ENCODE peak calls at places on chromosome 7, in nine cellular contexts. C, H, U, O, S, Q, Z, I and V are unnamed samples.

GRCh38 chr7:138449580-138449979 is 10.5 kb upstream of the TRIM24 start:
- DNase-seq in C (no peak), U (no peak), Z (no peak), I (peak), S (no peak), Q (no peak), O (peak), H (no peak), V (no peak)

GRCh38 chr7:80475383-80475782 is 36.5 kb downstream of the GNAT3 start:
- DNase-seq in S (no peak), I (no peak), Q (no peak), H (no peak), U (no peak), C (no peak), Z (no peak), O (no peak), V (no peak)

GRCh38 chr7:36827914-36828313 is 103.6 kb upstream of the AOAH start:
- DNase-seq in S (peak), Z (no peak), U (no peak), Q (no peak), O (no peak), I (no peak), H (no peak), C (no peak), V (no peak)

GRCh38 chr7:55117286-55117685 is 98.5 kb downstream of the EGFR start:
- DNase-seq in H (no peak), I (no peak), Z (no peak), U (no peak), O (no peak), C (no peak), S (no peak), Q (no peak), V (no peak)

GRCh38 chr7:90747521-90747920 is 151.4 kb downstream of the CDK14 start:
- DNase-seq in S (peak), I (no peak), H (no peak), O (no peak), Q (no peak), U (no peak), Z (no peak), C (no peak), V (no peak)

GRCh38 chr7:122764902-122765301 is 62.2 kb upstream of the RNF148 start:
- DNase-seq in C (no peak), O (no peak), U (no peak), I (no peak), S (no peak), H (no peak), Z (no peak), Q (no peak), V (no peak)

GRCh38 chr7:36214608-36215016 is 61.6 kb downstream of the EEPD1 start:
- DNase-seq in Q (no peak), H (no peak), U (no peak), O (no peak), S (no peak), C (no peak), Z (no peak), I (no peak), V (no peak)

GRCh38 chr7:122256036-122256805 is 48.3 kb downstream of the FEZF1 start:
- DNase-seq in C (no peak), H (no peak), O (no peak), I (no peak), U (no peak), Z (no peak), S (no peak), Q (no peak), V (no peak)

GRCh38 chr7:845091-845490 is 12.8 kb downstream of the SUN1 start:
- DNase-seq in Q (no peak), C (no peak), O (no peak), I (no peak), U (no peak), Z (no peak), H (no peak), S (no peak), V (no peak)

GRCh38 chr7:371119-371778 is 81.3 kb downstream of the FOXL3 start:
- DNase-seq in Z (peak), C (no peak), H (no peak), S (no peak), Q (no peak), O (peak), U (no peak), I (no peak), V (no peak)

GRCh38 chr7:48875300-48875916 is 48.9 kb upstream of the CDC14C start:
- DNase-seq in O (peak), S (peak), Q (no peak), C (peak), U (no peak), I (no peak), Z (peak), H (peak), V (peak)

GRCh38 chr7:157813053-157813452 is 476.2 kb downstream of the DNAJB6 start:
- DNase-seq in U (no peak), C (no peak), S (no peak), Q (no peak), I (no peak), O (no peak), H (peak), Z (no peak), V (no peak)

GRCh38 chr7:1028775-1029636 is 15.3 kb upstream of the GPR146 start:
- DNase-seq in O (peak), C (peak), I (peak), S (peak), Z (peak), H (peak), Q (peak), U (peak), V (no peak)

GRCh38 chr7:38211486-38211885 is 33.4 kb downstream of the STARD3NL start:
- DNase-seq in O (no peak), H (no peak), Q (no peak), Z (no peak), I (no peak), U (no peak), C (no peak), S (no peak), V (no peak)

GRCh38 chr7:132162745-132163144 is 413.5 kb downstream of the PLXNA4 start:
- DNase-seq in Q (no peak), U (no peak), I (no peak), S (no peak), C (no peak), H (no peak), O (no peak), Z (no peak), V (no peak)

GRCh38 chr7:131688738-131689661 is 132.6 kb upstream of the PODXL start:
- DNase-seq in O (peak), H (peak), Z (peak), I (peak), U (peak), S (peak), C (peak), Q (peak), V (peak)

GRCh38 chr7:75639893-75640600 is 98.7 kb downstream of the HIP1 start:
- DNase-seq in C (no peak), S (peak), U (no peak), O (no peak), Z (no peak), H (no peak), Q (no peak), I (no peak), V (no peak)

GRCh38 chr7:40437498-40437897 is 302.7 kb downstream of the SUGCT start:
- DNase-seq in Z (no peak), U (peak), I (no peak), O (no peak), Q (peak), S (peak), C (no peak), H (no peak), V (no peak)

GRCh38 chr7:132430041-132430440 is 146.2 kb downstream of the PLXNA4 start:
- DNase-seq in S (no peak), O (no peak), Q (no peak), Z (no peak), I (no peak), C (no peak), U (no peak), H (no peak), V (no peak)

GRCh38 chr7:75638607-75639070 is 100.1 kb downstream of the HIP1 start:
- DNase-seq in I (no peak), Z (peak), Q (no peak), S (peak), U (no peak), H (peak), C (peak), O (no peak), V (peak)

GRCh38 chr7:134630890-134631289 is 15.8 kb upstream of the BPGM start:
- DNase-seq in O (no peak), Z (no peak), C (no peak), U (no peak), H (no peak), I (no peak), S (peak), Q (no peak), V (no peak)

GRCh38 chr7:98351136-98351535 is 49.8 kb downstream of the BAIAP2L1 start:
- DNase-seq in I (no peak), O (no peak), Q (no peak), S (no peak), C (no peak), H (no peak), U (no peak), Z (no peak), V (no peak)

GRCh38 chr7:13291010-13291409 is 603.6 kb downstream of the ARL4A start:
- DNase-seq in C (no peak), O (no peak), I (no peak), Q (peak), Z (no peak), H (no peak), S (peak), U (no peak), V (no peak)

GRCh38 chr7:45593121-45593541 is 19.0 kb downstream of the ADCY1 start:
- DNase-seq in U (no peak), Q (no peak), O (no peak), H (peak), C (no peak), S (no peak), I (no peak), Z (no peak), V (no peak)

GRCh38 chr7:76512941-76513816 is 2.8 kb downstream of the UPK3B start:
- DNase-seq in I (no peak), U (no peak), O (no peak), H (peak), S (peak), C (no peak), Z (peak), Q (no peak), V (no peak)

GRCh38 chr7:148222716-148223115 is 367.9 kb upstream of the C7orf33 start:
- DNase-seq in O (no peak), S (no peak), I (no peak), Z (no peak), C (no peak), U (no peak), H (no peak), Q (no peak), V (no peak)

GRCh38 chr7:117673839-117674238 is 194.0 kb downstream of the CFTR start:
- DNase-seq in C (no peak), Z (no peak), O (no peak), U (peak), S (peak), Q (no peak), H (no peak), I (no peak), V (no peak)

GRCh38 chr7:1704326-1705241 is 34.5 kb downstream of the ELFN1 start:
- DNase-seq in Z (no peak), Q (no peak), C (no peak), I (no peak), O (peak), S (no peak), H (peak), U (no peak), V (no peak)

GRCh38 chr7:136692221-136692620 is 176.2 kb upstream of the CHRM2 start:
- DNase-seq in O (no peak), I (no peak), U (no peak), H (no peak), S (no peak), Q (no peak), Z (no peak), C (no peak), V (no peak)

GRCh38 chr7:120856621-120857352 is 1.2 kb downstream of the TSPAN12 start:
- DNase-seq in I (no peak), H (peak), S (peak), Z (peak), Q (no peak), C (peak), O (peak), U (no peak), V (no peak)

GRCh38 chr7:309586-310228 is 19.7 kb downstream of the FOXL3 start:
- DNase-seq in C (no peak), H (peak), Q (no peak), U (no peak), O (no peak), Z (peak), I (no peak), S (no peak), V (no peak)

GRCh38 chr7:65722361-65722792 is 150.5 kb upstream of the VKORC1L1 start:
- DNase-seq in Q (no peak), H (no peak), I (peak), S (peak), O (peak), C (peak), Z (peak), U (no peak), V (no peak)

GRCh38 chr7:3461923-3462322 is 160.9 kb downstream of the SDK1 start:
- DNase-seq in U (no peak), O (peak), S (no peak), C (no peak), H (no peak), I (peak), Z (no peak), Q (no peak), V (no peak)

GRCh38 chr7:70695804-70696104 is 436.2 kb upstream of the GALNT17 start:
- DNase-seq in C (no peak), Q (no peak), Z (no peak), I (no peak), H (no peak), S (peak), O (no peak), U (no peak), V (no peak)

GRCh38 chr7:75072978-75073282 is 672 bp downstream of the RCC1L start:
- DNase-seq in S (no peak), Q (no peak), C (no peak), I (no peak), U (no peak), H (no peak), O (no peak), Z (no peak), V (no peak)

GRCh38 chr7:479115-479947 is 40.3 kb downstream of the PDGFA start:
- DNase-seq in U (no peak), I (no peak), S (no peak), O (no peak), Z (peak), H (peak), Q (no peak), C (no peak), V (no peak)

GRCh38 chr7:93836111-93836510 is 54.4 kb downstream of the TFPI2 start:
- DNase-seq in C (no peak), U (no peak), I (no peak), O (no peak), Q (no peak), S (peak), Z (no peak), H (no peak), V (no peak)

GRCh38 chr7:92228100-92228499 is 17.6 kb downstream of the KRIT1 start:
- DNase-seq in I (no peak), Q (no peak), S (peak), H (no peak), C (no peak), O (no peak), Z (no peak), U (no peak), V (no peak)

GRCh38 chr7:15284406-15284805 is 277.4 kb downstream of the AGMO start:
- DNase-seq in I (no peak), H (no peak), S (no peak), Z (no peak), O (no peak), C (no peak), U (no peak), Q (no peak), V (no peak)